ENCODE peak calls at places on chromosomes 6 and 20, in five cellular contexts. One of them, this sample, is unnamed.

GRCh38 chr6:52512199-52512598 is 64.7 kb downstream of the TRAM2 start:
- DNase-seq in neural crest cell: no peak
- DNase-seq in tibial nerve: peak
- DNase-seq in HFF-Myc: no peak
- DNase-seq in sigmoid colon: peak
- DNase-seq in this sample: no peak

GRCh38 chr6:155050311-155050710 is 55.2 kb downstream of the TIAM2 start:
- DNase-seq in sigmoid colon: no peak
- DNase-seq in neural crest cell: no peak
- DNase-seq in HFF-Myc: no peak
- DNase-seq in tibial nerve: no peak
- DNase-seq in this sample: no peak

GRCh38 chr6:167588181-167588919 is 238.4 kb upstream of the AFDN start:
- DNase-seq in HFF-Myc: no peak
- DNase-seq in tibial nerve: no peak
- DNase-seq in neural crest cell: no peak
- DNase-seq in sigmoid colon: peak
- DNase-seq in this sample: no peak

GRCh38 chr6:12528581-12529363 is 187.8 kb upstream of the PHACTR1 start:
- DNase-seq in HFF-Myc: no peak
- DNase-seq in tibial nerve: no peak
- DNase-seq in neural crest cell: no peak
- DNase-seq in sigmoid colon: no peak
- DNase-seq in this sample: no peak

GRCh38 chr6:62999796-63000195 is 211.5 kb upstream of the FKBP1C start:
- DNase-seq in HFF-Myc: no peak
- DNase-seq in tibial nerve: no peak
- DNase-seq in sigmoid colon: no peak
- DNase-seq in neural crest cell: no peak
- DNase-seq in this sample: no peak

GRCh38 chr6:158233214-158233795 is 65.2 kb downstream of the GTF2H5 start:
- DNase-seq in sigmoid colon: no peak
- DNase-seq in neural crest cell: no peak
- DNase-seq in HFF-Myc: no peak
- DNase-seq in tibial nerve: no peak
- DNase-seq in this sample: no peak

GRCh38 chr6:45483021-45483420 is 105.3 kb upstream of the SUPT3H start:
- DNase-seq in tibial nerve: no peak
- DNase-seq in HFF-Myc: no peak
- DNase-seq in neural crest cell: no peak
- DNase-seq in sigmoid colon: no peak
- DNase-seq in this sample: no peak

GRCh38 chr6:166488081-166488685 is 98.3 kb downstream of the RAMACL start:
- DNase-seq in tibial nerve: peak
- DNase-seq in sigmoid colon: peak
- DNase-seq in HFF-Myc: peak
- DNase-seq in neural crest cell: no peak
- DNase-seq in this sample: no peak

GRCh38 chr20:59948828-59949720 is 8.9 kb downstream of the FAM217B start:
- DNase-seq in tibial nerve: no peak
- DNase-seq in sigmoid colon: no peak
- DNase-seq in neural crest cell: peak
- DNase-seq in HFF-Myc: peak
- DNase-seq in this sample: no peak

GRCh38 chr6:125789167-125789566 is 1.6 kb upstream of the NCOA7 start:
- DNase-seq in sigmoid colon: peak
- DNase-seq in HFF-Myc: no peak
- DNase-seq in neural crest cell: no peak
- DNase-seq in tibial nerve: peak
- DNase-seq in this sample: no peak

GRCh38 chr20:36542516-36543186 is 1.3 kb downstream of the MYL9 start:
- DNase-seq in tibial nerve: no peak
- DNase-seq in HFF-Myc: no peak
- DNase-seq in sigmoid colon: peak
- DNase-seq in neural crest cell: no peak
- DNase-seq in this sample: no peak

GRCh38 chr20:36541227-36542018 is at the start of gene MYL9:
- DNase-seq in HFF-Myc: no peak
- DNase-seq in tibial nerve: peak
- DNase-seq in sigmoid colon: peak
- DNase-seq in neural crest cell: peak
- DNase-seq in this sample: peak

GRCh38 chr20:36540551-36541211 is 638 bp upstream of the MYL9 start:
- DNase-seq in sigmoid colon: peak
- DNase-seq in HFF-Myc: no peak
- DNase-seq in tibial nerve: no peak
- DNase-seq in neural crest cell: no peak
- DNase-seq in this sample: no peak

GRCh38 chr20:36543187-36544133 is 2.1 kb downstream of the MYL9 start:
- DNase-seq in neural crest cell: no peak
- DNase-seq in tibial nerve: peak
- DNase-seq in HFF-Myc: no peak
- DNase-seq in sigmoid colon: peak
- DNase-seq in this sample: no peak

GRCh38 chr20:36542019-36542488 is 735 bp downstream of the MYL9 start:
- DNase-seq in sigmoid colon: peak
- DNase-seq in neural crest cell: peak
- DNase-seq in HFF-Myc: no peak
- DNase-seq in tibial nerve: no peak
- DNase-seq in this sample: peak
- TF ChIP-seq CTCF in sigmoid colon: peak
- TF ChIP-seq CTCF in neural crest cell: peak
- TF ChIP-seq CTCF in HFF-Myc: peak
- TF ChIP-seq CTCF in tibial nerve: peak
- TF ChIP-seq CTCF in this sample: peak

GRCh38 chr20:4084096-4084495 is 68.7 kb upstream of the RNF24 start:
- DNase-seq in neural crest cell: no peak
- DNase-seq in HFF-Myc: no peak
- DNase-seq in sigmoid colon: no peak
- DNase-seq in tibial nerve: no peak
- DNase-seq in this sample: no peak

GRCh38 chr20:4081396-4081795 is 66.0 kb upstream of the RNF24 start:
- DNase-seq in tibial nerve: no peak
- DNase-seq in sigmoid colon: no peak
- DNase-seq in HFF-Myc: no peak
- DNase-seq in neural crest cell: no peak
- DNase-seq in this sample: no peak

GRCh38 chr20:4084721-4085120 is 69.4 kb upstream of the RNF24 start:
- DNase-seq in HFF-Myc: no peak
- DNase-seq in tibial nerve: no peak
- DNase-seq in neural crest cell: no peak
- DNase-seq in sigmoid colon: no peak
- DNase-seq in this sample: no peak

GRCh38 chr20:4082406-4083102 is 67.2 kb upstream of the RNF24 start:
- DNase-seq in HFF-Myc: no peak
- DNase-seq in tibial nerve: no peak
- DNase-seq in neural crest cell: no peak
- DNase-seq in sigmoid colon: peak
- DNase-seq in this sample: no peak

GRCh38 chr20:4083103-4083864 is 67.9 kb upstream of the RNF24 start:
- DNase-seq in HFF-Myc: no peak
- DNase-seq in sigmoid colon: peak
- DNase-seq in tibial nerve: no peak
- DNase-seq in neural crest cell: peak
- DNase-seq in this sample: no peak
- TF ChIP-seq CTCF in HFF-Myc: no peak
- TF ChIP-seq CTCF in sigmoid colon: no peak
- TF ChIP-seq CTCF in tibial nerve: no peak
- TF ChIP-seq CTCF in neural crest cell: no peak
- TF ChIP-seq CTCF in this sample: no peak

DNA sequence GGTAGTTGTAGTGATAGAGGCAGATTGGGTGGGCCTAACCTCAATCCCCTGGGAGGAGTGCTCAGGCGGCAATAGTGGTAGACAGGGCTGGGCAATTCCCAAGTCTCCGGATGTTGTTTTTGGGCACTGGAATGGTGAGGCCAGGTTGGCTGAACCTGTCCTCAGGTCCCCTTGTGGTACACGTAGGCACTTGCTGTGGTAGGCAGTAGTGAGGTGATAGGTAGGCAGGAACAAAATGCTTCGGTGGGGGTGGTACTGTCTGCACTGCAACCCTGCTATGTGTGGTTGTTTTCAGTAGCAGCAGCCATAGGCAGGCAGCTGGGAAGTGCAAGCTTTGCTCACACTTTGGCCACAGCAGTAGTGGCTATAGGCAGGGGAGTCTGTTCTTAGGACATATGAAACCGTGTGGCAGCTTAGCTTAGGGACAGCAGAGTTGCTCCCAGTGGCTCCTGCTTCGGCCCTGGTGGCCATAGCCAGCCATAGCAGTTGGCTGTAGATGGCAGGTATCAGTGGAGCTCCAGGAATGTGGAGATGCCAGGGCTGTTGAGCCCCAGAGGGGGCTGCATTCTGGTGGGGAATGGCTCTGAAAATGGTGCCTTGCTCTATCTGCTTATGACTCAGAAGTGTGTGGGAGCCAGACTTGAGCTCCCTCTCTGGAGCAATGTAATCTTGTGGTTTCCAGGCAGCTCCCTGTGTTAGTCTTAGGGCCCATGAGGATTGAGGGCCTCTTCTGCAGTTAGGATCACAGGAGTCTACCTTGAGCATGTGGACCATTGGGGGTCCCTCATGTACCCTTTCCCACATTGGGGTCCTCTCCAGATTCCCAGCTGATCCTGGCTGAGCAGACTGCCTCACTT is 241.8 kb upstream of the BMP2 start:
- DNase-seq in neural crest cell: no peak
- DNase-seq in HFF-Myc: no peak
- DNase-seq in sigmoid colon: no peak
- DNase-seq in tibial nerve: no peak
- DNase-seq in this sample: no peak
- TF ChIP-seq CTCF in neural crest cell: peak
- TF ChIP-seq CTCF in HFF-Myc: peak
- TF ChIP-seq CTCF in sigmoid colon: no peak
- TF ChIP-seq CTCF in tibial nerve: no peak
- TF ChIP-seq CTCF in this sample: peak

GRCh38 chr6:79694623-79695311 is 63.6 kb downstream of the SH3BGRL2 start:
- DNase-seq in HFF-Myc: no peak
- DNase-seq in tibial nerve: no peak
- DNase-seq in sigmoid colon: no peak
- DNase-seq in neural crest cell: no peak
- DNase-seq in this sample: no peak
- TF ChIP-seq CTCF in HFF-Myc: peak
- TF ChIP-seq CTCF in tibial nerve: no peak
- TF ChIP-seq CTCF in sigmoid colon: no peak
- TF ChIP-seq CTCF in neural crest cell: no peak
- TF ChIP-seq CTCF in this sample: peak

GRCh38 chr6:20826378-20826777 is 292.1 kb downstream of the CDKAL1 start:
- DNase-seq in sigmoid colon: no peak
- DNase-seq in neural crest cell: no peak
- DNase-seq in HFF-Myc: peak
- DNase-seq in tibial nerve: no peak
- DNase-seq in this sample: no peak
- TF ChIP-seq CTCF in sigmoid colon: no peak
- TF ChIP-seq CTCF in neural crest cell: no peak
- TF ChIP-seq CTCF in HFF-Myc: no peak
- TF ChIP-seq CTCF in tibial nerve: no peak
- TF ChIP-seq CTCF in this sample: no peak

DNA sequence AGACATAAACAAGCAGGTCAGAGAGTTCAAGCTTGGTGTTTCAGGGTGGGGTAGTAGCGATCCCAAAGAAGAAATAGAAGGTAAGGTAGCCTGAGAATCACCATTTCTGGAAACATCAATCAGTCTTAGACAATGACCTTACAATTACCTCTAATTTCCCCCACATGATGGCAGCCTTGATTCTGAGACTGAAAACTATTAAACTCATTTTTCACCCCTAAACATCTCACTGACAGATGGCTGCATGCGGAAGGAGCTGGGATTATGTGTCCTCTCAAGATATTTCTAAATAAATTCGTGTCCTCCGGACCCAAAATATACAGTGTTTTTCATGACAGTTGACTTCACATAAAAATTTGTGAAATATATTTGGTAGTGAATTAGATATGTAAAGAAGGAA is 61.0 kb downstream of the KIF6 start:
- DNase-seq in HFF-Myc: no peak
- DNase-seq in tibial nerve: no peak
- DNase-seq in neural crest cell: no peak
- DNase-seq in sigmoid colon: no peak
- DNase-seq in this sample: no peak
- TF ChIP-seq CTCF in HFF-Myc: no peak
- TF ChIP-seq CTCF in tibial nerve: no peak
- TF ChIP-seq CTCF in neural crest cell: no peak
- TF ChIP-seq CTCF in sigmoid colon: no peak
- TF ChIP-seq CTCF in this sample: no peak

DNA sequence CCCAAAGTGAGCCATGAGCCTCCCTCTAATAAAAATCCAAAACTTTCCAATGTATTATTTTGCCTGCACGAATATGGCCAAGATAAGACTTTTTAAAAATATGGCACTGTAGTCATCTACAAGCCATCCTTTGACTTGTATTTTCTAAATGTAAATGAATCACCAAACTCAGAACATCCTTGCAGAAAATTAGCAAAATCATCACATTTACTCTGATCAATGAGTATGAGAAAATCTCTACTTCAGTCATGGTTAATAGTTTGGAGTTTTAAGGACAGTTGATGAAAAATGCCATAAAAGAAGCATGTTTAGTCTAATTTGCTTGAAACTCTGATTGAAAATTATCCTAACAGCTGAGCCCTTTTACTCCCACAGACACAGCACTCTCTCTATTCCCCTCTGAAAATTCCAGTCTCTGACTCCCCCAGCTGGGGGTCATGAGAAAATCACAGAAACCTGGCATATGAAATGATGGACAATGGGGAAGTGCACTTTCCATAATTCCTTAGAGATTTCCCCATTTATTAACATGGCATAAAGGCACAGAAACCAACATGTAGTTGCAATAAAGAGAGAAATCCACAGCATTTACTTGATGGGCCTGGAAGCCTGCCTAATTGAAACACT is 214.1 kb downstream of the WDR27 start:
- DNase-seq in sigmoid colon: no peak
- DNase-seq in HFF-Myc: no peak
- DNase-seq in tibial nerve: no peak
- DNase-seq in neural crest cell: no peak
- DNase-seq in this sample: no peak
- TF ChIP-seq CTCF in sigmoid colon: no peak
- TF ChIP-seq CTCF in HFF-Myc: peak
- TF ChIP-seq CTCF in tibial nerve: peak
- TF ChIP-seq CTCF in neural crest cell: no peak
- TF ChIP-seq CTCF in this sample: no peak

This sample was measured in progenitor cell of endocrine pancreas.